ENCODE peak calls at places on chromosomes 6 and 20, in four cellular contexts. One of them, this sample, is unnamed.

GRCh38 chr6:12283904-12284303 is 6.3 kb upstream of the EDN1 start:
- DNase-seq in endodermal cell: no peak
- DNase-seq in thyroid gland: no peak
- DNase-seq in mucosa of descending colon: no peak
- DNase-seq in this sample: no peak

GRCh38 chr6:137705166-137706064 is 161.6 kb upstream of the TNFAIP3 start:
- DNase-seq in mucosa of descending colon: peak
- DNase-seq in thyroid gland: peak
- DNase-seq in endodermal cell: peak
- DNase-seq in this sample: peak

GRCh38 chr20:49999329-49999728 is 16.5 kb downstream of the SNAI1 start:
- DNase-seq in thyroid gland: no peak
- DNase-seq in mucosa of descending colon: no peak
- DNase-seq in endodermal cell: no peak
- DNase-seq in this sample: no peak

GRCh38 chr20:10982692-10983091 is 308.9 kb upstream of the JAG1 start:
- DNase-seq in endodermal cell: peak
- DNase-seq in mucosa of descending colon: no peak
- DNase-seq in thyroid gland: no peak
- DNase-seq in this sample: no peak

GRCh38 chr6:125507987-125508655 is 206.4 kb upstream of the HDDC2 start:
- DNase-seq in mucosa of descending colon: peak
- DNase-seq in endodermal cell: no peak
- DNase-seq in thyroid gland: peak
- DNase-seq in this sample: peak

GRCh38 chr6:24122139-24122538 is 3.9 kb upstream of the NRSN1 start:
- DNase-seq in mucosa of descending colon: no peak
- DNase-seq in endodermal cell: no peak
- DNase-seq in thyroid gland: no peak
- DNase-seq in this sample: no peak

GRCh38 chr6:31834367-31834703 is 6.8 kb downstream of the HSPA1B start:
- DNase-seq in mucosa of descending colon: peak
- DNase-seq in endodermal cell: peak
- DNase-seq in thyroid gland: peak
- DNase-seq in this sample: peak

GRCh38 chr6:147506704-147507114 is 1.8 kb upstream of the SAMD5 start:
- DNase-seq in mucosa of descending colon: peak
- DNase-seq in thyroid gland: peak
- DNase-seq in endodermal cell: peak
- DNase-seq in this sample: peak

GRCh38 chr20:13649548-13649947 is 10.8 kb upstream of the TASP1 start:
- DNase-seq in mucosa of descending colon: peak
- DNase-seq in thyroid gland: no peak
- DNase-seq in endodermal cell: peak
- DNase-seq in this sample: no peak

GRCh38 chr6:151822252-151823111 is 15.0 kb downstream of the ESR1 start:
- DNase-seq in endodermal cell: no peak
- DNase-seq in mucosa of descending colon: peak
- DNase-seq in thyroid gland: no peak
- DNase-seq in this sample: no peak

GRCh38 chr6:137638926-137639706 is 144.9 kb upstream of the OLIG3 start:
- DNase-seq in endodermal cell: no peak
- DNase-seq in thyroid gland: no peak
- DNase-seq in mucosa of descending colon: no peak
- DNase-seq in this sample: no peak

GRCh38 chr6:15480546-15480945 is 182.3 kb downstream of the DTNBP1 start:
- DNase-seq in mucosa of descending colon: no peak
- DNase-seq in endodermal cell: peak
- DNase-seq in thyroid gland: no peak
- DNase-seq in this sample: no peak

GRCh38 chr20:56429496-56429895 is 17.4 kb downstream of the CASS4 start:
- DNase-seq in endodermal cell: no peak
- DNase-seq in thyroid gland: no peak
- DNase-seq in mucosa of descending colon: no peak
- DNase-seq in this sample: no peak

GRCh38 chr6:80338201-80338836 is 231.8 kb downstream of the BCKDHB start:
- DNase-seq in endodermal cell: peak
- DNase-seq in thyroid gland: peak
- DNase-seq in mucosa of descending colon: peak
- DNase-seq in this sample: peak

GRCh38 chr6:134123666-134124208 is 71.3 kb upstream of the SLC2A12 start:
- DNase-seq in thyroid gland: no peak
- DNase-seq in mucosa of descending colon: peak
- DNase-seq in endodermal cell: peak
- DNase-seq in this sample: peak

GRCh38 chr6:42025066-42025789 is 25.1 kb upstream of the TAF8 start:
- DNase-seq in endodermal cell: no peak
- DNase-seq in thyroid gland: no peak
- DNase-seq in mucosa of descending colon: no peak
- DNase-seq in this sample: no peak

DNA sequence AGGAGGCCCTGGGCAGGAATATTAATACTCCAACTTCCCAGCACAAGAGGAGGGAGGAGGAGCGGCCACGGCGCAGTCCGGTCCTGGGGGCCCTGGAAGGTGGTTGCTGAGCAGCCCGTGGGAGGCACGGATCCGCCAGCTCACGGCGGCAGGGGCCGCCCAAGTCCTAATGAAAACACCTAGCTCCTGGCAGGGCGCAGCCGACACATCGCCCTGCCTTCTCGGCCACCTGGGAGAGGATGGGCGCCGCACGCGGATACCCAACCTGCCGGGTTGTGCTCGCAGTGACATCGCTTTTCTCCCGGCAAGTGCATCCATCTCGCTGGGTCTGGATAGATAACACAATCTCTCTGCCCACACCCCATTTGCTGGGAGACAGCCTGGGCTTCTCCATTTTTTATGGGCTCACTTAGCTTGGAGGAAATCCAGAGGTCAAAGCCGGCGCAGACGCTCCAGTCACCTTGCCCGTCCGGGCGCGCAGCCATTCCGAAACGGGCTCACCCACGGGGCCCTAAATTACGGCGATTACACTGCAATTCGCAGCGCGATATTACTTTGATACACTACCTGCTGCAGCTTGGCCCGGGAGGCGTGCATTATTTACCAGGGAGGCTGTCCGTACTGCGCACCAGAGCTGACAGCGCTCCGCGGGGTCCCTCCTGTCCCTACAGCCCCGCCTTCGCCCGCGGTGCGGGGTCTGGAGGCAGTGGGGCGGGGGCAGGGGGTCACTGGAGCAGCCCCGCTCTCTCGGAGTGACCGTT is 36.2 kb upstream of the CCDC167 start:
- DNase-seq in mucosa of descending colon: peak
- DNase-seq in endodermal cell: peak
- DNase-seq in thyroid gland: peak
- DNase-seq in this sample: no peak
- H3K4me3 ChIP-seq in mucosa of descending colon: no peak
- H3K4me3 ChIP-seq in endodermal cell: peak
- H3K4me3 ChIP-seq in thyroid gland: no peak
- H3K4me3 ChIP-seq in this sample: no peak

GRCh38 chr20:62502496-62503095 is 26.8 kb upstream of the GATA5 start:
- DNase-seq in mucosa of descending colon: no peak
- DNase-seq in thyroid gland: no peak
- DNase-seq in endodermal cell: no peak
- DNase-seq in this sample: no peak
- H3K4me3 ChIP-seq in mucosa of descending colon: no peak
- H3K4me3 ChIP-seq in thyroid gland: no peak
- H3K4me3 ChIP-seq in endodermal cell: no peak
- H3K4me3 ChIP-seq in this sample: no peak

DNA sequence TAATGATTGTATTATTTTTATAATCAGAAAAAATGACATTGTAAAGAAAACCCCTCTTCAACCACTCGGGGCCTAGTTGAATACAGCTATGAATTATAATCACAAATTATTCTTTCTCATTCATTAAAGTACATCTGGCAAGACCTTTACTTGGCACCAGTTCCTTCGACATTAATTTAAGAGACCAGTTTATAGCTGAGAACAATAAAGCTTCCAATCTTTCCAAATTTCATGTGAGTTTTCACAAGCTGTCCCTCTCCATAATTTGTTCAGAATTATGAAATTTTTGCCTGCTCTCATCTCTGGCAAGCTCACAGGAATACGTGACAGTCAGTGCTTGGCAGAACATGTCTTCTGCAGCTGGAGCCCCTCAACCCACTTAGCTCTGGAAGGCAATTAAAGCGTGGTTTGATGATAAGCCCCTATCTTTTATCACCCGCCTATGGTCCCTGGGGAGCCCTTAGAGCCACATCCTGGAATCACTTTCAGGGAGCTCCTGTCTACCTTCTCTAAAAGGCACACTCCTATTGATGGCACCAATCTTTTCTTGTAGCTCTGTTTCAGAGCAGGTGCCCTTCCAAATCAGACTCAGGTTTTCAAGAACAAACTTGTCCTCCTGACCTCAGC is 237.2 kb upstream of the PRND start:
- DNase-seq in endodermal cell: no peak
- DNase-seq in thyroid gland: no peak
- DNase-seq in mucosa of descending colon: no peak
- DNase-seq in this sample: peak
- H3K4me3 ChIP-seq in endodermal cell: no peak
- H3K4me3 ChIP-seq in thyroid gland: no peak
- H3K4me3 ChIP-seq in mucosa of descending colon: no peak
- H3K4me3 ChIP-seq in this sample: no peak

GRCh38 chr20:24469116-24470030 is at the start of gene SYNDIG1:
- DNase-seq in endodermal cell: peak
- DNase-seq in mucosa of descending colon: no peak
- DNase-seq in thyroid gland: peak
- DNase-seq in this sample: no peak

GRCh38 chr20:24472426-24472825 is 3.0 kb downstream of the SYNDIG1 start:
- DNase-seq in thyroid gland: no peak
- DNase-seq in endodermal cell: no peak
- DNase-seq in mucosa of descending colon: no peak
- DNase-seq in this sample: no peak

GRCh38 chr20:24468401-24469115 is 871 bp upstream of the SYNDIG1 start:
- DNase-seq in thyroid gland: no peak
- DNase-seq in endodermal cell: peak
- DNase-seq in mucosa of descending colon: no peak
- DNase-seq in this sample: no peak

GRCh38 chr20:24470782-24471582 is 1.6 kb downstream of the SYNDIG1 start:
- DNase-seq in endodermal cell: peak
- DNase-seq in mucosa of descending colon: no peak
- DNase-seq in thyroid gland: peak
- DNase-seq in this sample: no peak

DNA sequence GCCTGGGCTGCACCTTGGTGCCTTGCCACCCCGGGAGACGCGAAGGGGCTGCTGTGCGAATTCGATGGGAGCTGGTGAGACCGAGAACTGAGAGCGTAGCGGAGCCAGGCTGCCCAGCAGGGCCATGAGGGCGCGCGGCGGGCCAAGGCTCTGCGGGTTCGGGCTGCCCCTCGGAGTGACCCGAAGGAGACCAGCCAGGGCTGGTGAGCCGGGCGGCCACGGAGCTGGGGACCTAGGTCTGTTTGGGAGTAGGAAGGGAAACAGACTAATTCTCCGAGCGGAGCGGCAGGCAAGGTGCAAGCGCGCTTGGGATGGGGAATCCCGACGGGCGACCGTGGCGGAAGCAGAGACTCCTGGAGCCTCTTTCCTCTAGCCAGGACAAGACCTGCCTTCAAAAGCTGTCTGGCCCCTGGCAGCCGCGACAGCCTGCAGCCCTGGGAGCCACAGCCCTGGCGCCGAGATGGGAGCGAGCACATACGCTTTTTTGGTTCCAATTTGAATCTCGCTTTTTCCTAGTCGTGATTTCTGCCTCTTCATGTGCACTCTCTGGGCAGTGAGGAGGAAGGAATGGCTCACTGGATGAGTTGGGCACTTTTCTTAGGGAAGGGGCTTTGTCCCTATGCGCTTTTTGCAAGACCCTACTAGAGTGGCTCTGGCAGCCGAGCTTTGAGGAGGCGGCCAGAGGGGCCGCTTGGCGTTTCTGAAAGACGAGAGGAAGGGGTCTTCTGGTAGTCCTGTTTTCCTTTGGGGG is 777 bp downstream of the SYNDIG1 start:
- DNase-seq in endodermal cell: peak
- DNase-seq in thyroid gland: peak
- DNase-seq in mucosa of descending colon: no peak
- DNase-seq in this sample: no peak
- H3K4me3 ChIP-seq in endodermal cell: peak
- H3K4me3 ChIP-seq in thyroid gland: peak
- H3K4me3 ChIP-seq in mucosa of descending colon: no peak
- H3K4me3 ChIP-seq in this sample: peak

GRCh38 chr20:53939554-53940355 is 130.6 kb downstream of the BCAS1 start:
- DNase-seq in mucosa of descending colon: peak
- DNase-seq in endodermal cell: peak
- DNase-seq in thyroid gland: peak
- DNase-seq in this sample: peak
- H3K4me3 ChIP-seq in mucosa of descending colon: no peak
- H3K4me3 ChIP-seq in endodermal cell: peak
- H3K4me3 ChIP-seq in thyroid gland: no peak
- H3K4me3 ChIP-seq in this sample: no peak

GRCh38 chr20:4022386-4023350 is 7.3 kb upstream of the RNF24 start:
- DNase-seq in thyroid gland: no peak
- DNase-seq in mucosa of descending colon: no peak
- DNase-seq in endodermal cell: peak
- DNase-seq in this sample: no peak
- H3K4me3 ChIP-seq in thyroid gland: no peak
- H3K4me3 ChIP-seq in mucosa of descending colon: no peak
- H3K4me3 ChIP-seq in endodermal cell: no peak
- H3K4me3 ChIP-seq in this sample: no peak

GRCh38 chr20:37385659-37386504 is 39.9 kb downstream of the SRC start:
- DNase-seq in endodermal cell: peak
- DNase-seq in thyroid gland: no peak
- DNase-seq in mucosa of descending colon: no peak
- DNase-seq in this sample: no peak

GRCh38 chr20:37383229-37383989 is 37.5 kb downstream of the SRC start:
- DNase-seq in mucosa of descending colon: no peak
- DNase-seq in thyroid gland: no peak
- DNase-seq in endodermal cell: peak
- DNase-seq in this sample: no peak

GRCh38 chr20:37384683-37385174 is 38.8 kb downstream of the SRC start:
- DNase-seq in mucosa of descending colon: peak
- DNase-seq in endodermal cell: peak
- DNase-seq in thyroid gland: peak
- DNase-seq in this sample: no peak

GRCh38 chr20:37386505-37387201 is 40.7 kb downstream of the SRC start:
- DNase-seq in mucosa of descending colon: no peak
- DNase-seq in endodermal cell: peak
- DNase-seq in thyroid gland: no peak
- DNase-seq in this sample: no peak

DNA sequence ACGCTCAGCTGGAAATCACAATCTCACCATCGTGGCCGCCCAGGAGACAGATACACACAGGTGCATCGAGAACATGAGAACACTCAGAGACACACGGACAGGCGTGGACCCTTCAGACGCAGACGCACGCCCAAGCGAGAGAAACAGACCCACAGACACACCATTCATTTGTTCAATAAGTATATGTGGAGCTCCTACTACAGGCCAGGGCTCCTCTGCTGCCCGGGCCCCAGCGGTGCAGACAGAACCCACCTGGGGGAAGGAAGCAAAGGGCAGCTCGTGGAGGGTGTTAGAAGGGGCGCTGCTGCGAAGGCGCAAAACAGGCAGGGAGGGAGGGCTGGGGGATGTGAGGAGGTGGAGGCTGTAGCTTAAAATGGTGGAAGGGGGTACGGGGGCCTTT is 39.2 kb downstream of the SRC start:
- DNase-seq in endodermal cell: peak
- DNase-seq in mucosa of descending colon: no peak
- DNase-seq in thyroid gland: no peak
- DNase-seq in this sample: no peak
- H3K4me3 ChIP-seq in endodermal cell: no peak
- H3K4me3 ChIP-seq in mucosa of descending colon: no peak
- H3K4me3 ChIP-seq in thyroid gland: no peak
- H3K4me3 ChIP-seq in this sample: no peak